ENCODE peak calls at places on chromosomes 7 and 10, in five cellular contexts. J is cardiac fibroblast; C is stimulated activated CD8-positive, alpha-beta memory T cell treated with anti-CD3 and anti-CD28 coated beads, Interleukin-12 subunit alpha, Interleukin-12 subunit beta, amount 100 ng/mL, for 1 hour; F is fibroblast of villous mesenchyme; Z is AG04450. M is an unnamed sample.

GRCh38 chr7:2012981-2013380 is 219.8 kb downstream of the MAD1L1 start:
- DNase-seq in J (peak), C (no peak), F (peak), Z (no peak), M (no peak)

GRCh38 chr7:155424301-155425010 is 33.5 kb upstream of the EN2 start:
- DNase-seq in J (no peak), C (no peak), F (no peak), Z (no peak), M (no peak)

GRCh38 chr7:42661312-42661711 is 250.6 kb downstream of the C7orf25 start:
- DNase-seq in J (peak), C (no peak), F (peak), Z (no peak), M (peak)

GRCh38 chr7:65307651-65308299 is 65.9 kb upstream of the ZNF92 start:
- DNase-seq in J (peak), C (no peak), F (peak), Z (peak), M (peak)

GRCh38 chr10:77620731-77621130 is 16.9 kb downstream of the KCNMA1 start:
- DNase-seq in J (no peak), C (no peak), F (no peak), Z (no peak), M (no peak)

GRCh38 chr10:14009315-14010082 is 321.2 kb downstream of the FRMD4A start:
- DNase-seq in J (peak), C (peak), F (peak), Z (peak), M (peak)

GRCh38 chr7:105011771-105012502 is 2.1 kb upstream of the KMT2E start:
- DNase-seq in J (no peak), C (no peak), F (no peak), Z (no peak), M (no peak)

GRCh38 chr10:77189056-77189455 is 448.6 kb downstream of the KCNMA1 start:
- DNase-seq in J (no peak), C (no peak), F (no peak), Z (no peak), M (no peak)

GRCh38 chr7:54837167-54837566 is 78.2 kb upstream of the SEC61G start:
- DNase-seq in J (no peak), C (no peak), F (peak), Z (no peak), M (no peak)

GRCh38 chr10:122798704-122799231 is 46.9 kb downstream of the CUZD1 start:
- DNase-seq in J (no peak), C (no peak), F (no peak), Z (no peak), M (no peak)

GRCh38 chr10:79267449-79267848 is 79.8 kb upstream of the PPIF start:
- DNase-seq in J (no peak), C (no peak), F (no peak), Z (no peak), M (no peak)

GRCh38 chr10:99966306-99966705 is 43.4 kb downstream of the DNMBP start:
- DNase-seq in J (peak), C (no peak), F (peak), Z (no peak), M (no peak)

GRCh38 chr7:158384746-158385145 is 202.9 kb downstream of the PTPRN2 start:
- DNase-seq in J (no peak), C (no peak), F (no peak), Z (no peak), M (no peak)

GRCh38 chr10:74445493-74445892 is 294.5 kb downstream of the ADK start:
- DNase-seq in J (no peak), C (no peak), F (no peak), Z (no peak), M (no peak)

GRCh38 chr7:10973942-10974716 is 457 bp downstream of the PHF14 start:
- DNase-seq in J (peak), C (no peak), F (peak), Z (no peak), M (peak)

GRCh38 chr10:95655571-95656290 is 780 bp downstream of the ALDH18A1 start:
- DNase-seq in J (peak), C (no peak), F (peak), Z (no peak), M (no peak)

GRCh38 chr7:137953043-137953691 is 48.7 kb downstream of the CREB3L2 start:
- DNase-seq in J (peak), C (no peak), F (peak), Z (peak), M (peak)

GRCh38 chr7:98520356-98520932 is 96.6 kb upstream of the NPTX2 start:
- DNase-seq in J (no peak), C (no peak), F (no peak), Z (no peak), M (no peak)

GRCh38 chr10:61153766-61154165 is 209.8 kb upstream of the RHOBTB1 start:
- DNase-seq in J (peak), C (no peak), F (peak), Z (no peak), M (no peak)

GRCh38 chr10:113099431-113100298 is 149.6 kb downstream of the TCF7L2 start:
- DNase-seq in J (peak), C (no peak), F (peak), Z (no peak), M (no peak)

GRCh38 chr10:110857265-110858158 is 14.2 kb upstream of the PDCD4 start:
- DNase-seq in J (peak), C (no peak), F (peak), Z (peak), M (no peak)

GRCh38 chr10:133318494-133319127 is 9.9 kb downstream of the ZNF511 start:
- DNase-seq in J (peak), C (peak), F (peak), Z (no peak), M (no peak)

GRCh38 chr10:99775850-99776249 is 6.6 kb upstream of the ABCC2 start:
- DNase-seq in J (peak), C (no peak), F (peak), Z (peak), M (peak)

GRCh38 chr10:132169766-132170560 is 16.8 kb upstream of the DPYSL4 start:
- DNase-seq in J (no peak), C (no peak), F (no peak), Z (no peak), M (no peak)

GRCh38 chr10:120131183-120131582 is 238.7 kb downstream of the SEC23IP start:
- DNase-seq in J (peak), C (no peak), F (no peak), Z (no peak), M (no peak)

M was measured in skeletal muscle cell.